ENCODE peak calls at places on chromosomes 2 and 18, in eight cellular contexts. One of them, this sample, is unnamed. For H3K36me3, the result is how much of the 10 kb centered on the place peaks cover.

GRCh38 chr2:50658883-50659282 is 373.0 kb downstream of the NRXN1 start:
- DNase-seq in CD8-positive, alpha-beta T cell: no peak
- DNase-seq in astrocyte: no peak
- DNase-seq in heart right ventricle: no peak
- DNase-seq in sigmoid colon: no peak
- DNase-seq in CD8-positive, alpha-beta memory T cell: no peak
- DNase-seq in neuronal stem cell: no peak
- DNase-seq in GM23248: no peak
- DNase-seq in this sample: no peak

GRCh38 chr2:121567452-121567851 is 36.8 kb downstream of the RNU4ATAC start:
- DNase-seq in neuronal stem cell: no peak
- DNase-seq in CD8-positive, alpha-beta memory T cell: no peak
- DNase-seq in GM23248: peak
- DNase-seq in heart right ventricle: no peak
- DNase-seq in CD8-positive, alpha-beta T cell: no peak
- DNase-seq in sigmoid colon: no peak
- DNase-seq in astrocyte: no peak
- DNase-seq in this sample: no peak

GRCh38 chr2:3302751-3303582 is 74.7 kb downstream of the EIPR1 start:
- DNase-seq in GM23248: no peak
- DNase-seq in CD8-positive, alpha-beta memory T cell: no peak
- DNase-seq in astrocyte: no peak
- DNase-seq in neuronal stem cell: peak
- DNase-seq in heart right ventricle: no peak
- DNase-seq in sigmoid colon: no peak
- DNase-seq in CD8-positive, alpha-beta T cell: no peak
- DNase-seq in this sample: no peak

GRCh38 chr18:24369420-24369819 is 28.2 kb downstream of the OSBPL1A start:
- DNase-seq in neuronal stem cell: no peak
- DNase-seq in CD8-positive, alpha-beta T cell: no peak
- DNase-seq in GM23248: peak
- DNase-seq in heart right ventricle: no peak
- DNase-seq in astrocyte: peak
- DNase-seq in sigmoid colon: no peak
- DNase-seq in CD8-positive, alpha-beta memory T cell: no peak
- DNase-seq in this sample: no peak

GRCh38 chr2:65000619-65001018 is 11.4 kb downstream of the SLC1A4 start:
- DNase-seq in neuronal stem cell: no peak
- DNase-seq in sigmoid colon: no peak
- DNase-seq in astrocyte: no peak
- DNase-seq in CD8-positive, alpha-beta memory T cell: no peak
- DNase-seq in GM23248: no peak
- DNase-seq in CD8-positive, alpha-beta T cell: no peak
- DNase-seq in heart right ventricle: no peak
- DNase-seq in this sample: no peak

GRCh38 chr2:24208490-24208889 is 33.6 kb downstream of the FAM228A start:
- DNase-seq in astrocyte: no peak
- DNase-seq in CD8-positive, alpha-beta T cell: no peak
- DNase-seq in CD8-positive, alpha-beta memory T cell: no peak
- DNase-seq in GM23248: no peak
- DNase-seq in heart right ventricle: no peak
- DNase-seq in neuronal stem cell: no peak
- DNase-seq in sigmoid colon: no peak
- DNase-seq in this sample: no peak

GRCh38 chr2:190357596-190357995 is 14.2 kb downstream of the INPP1 start:
- DNase-seq in astrocyte: no peak
- DNase-seq in CD8-positive, alpha-beta T cell: no peak
- DNase-seq in GM23248: no peak
- DNase-seq in CD8-positive, alpha-beta memory T cell: no peak
- DNase-seq in sigmoid colon: no peak
- DNase-seq in heart right ventricle: no peak
- DNase-seq in neuronal stem cell: no peak
- DNase-seq in this sample: no peak

GRCh38 chr2:181198188-181198864 is 217.9 kb downstream of the UBE2E3 start:
- DNase-seq in CD8-positive, alpha-beta T cell: no peak
- DNase-seq in neuronal stem cell: no peak
- DNase-seq in astrocyte: no peak
- DNase-seq in sigmoid colon: no peak
- DNase-seq in GM23248: no peak
- DNase-seq in CD8-positive, alpha-beta memory T cell: peak
- DNase-seq in heart right ventricle: no peak
- DNase-seq in this sample: no peak

GRCh38 chr18:21820035-21820810 is 79.6 kb downstream of the MIB1 start:
- DNase-seq in GM23248: peak
- DNase-seq in CD8-positive, alpha-beta T cell: no peak
- DNase-seq in CD8-positive, alpha-beta memory T cell: no peak
- DNase-seq in neuronal stem cell: no peak
- DNase-seq in astrocyte: peak
- DNase-seq in sigmoid colon: no peak
- DNase-seq in heart right ventricle: no peak
- DNase-seq in this sample: no peak

GRCh38 chr2:150679456-150680120 is 192.1 kb upstream of the RND3 start:
- DNase-seq in GM23248: peak
- DNase-seq in sigmoid colon: no peak
- DNase-seq in heart right ventricle: no peak
- DNase-seq in CD8-positive, alpha-beta memory T cell: no peak
- DNase-seq in astrocyte: peak
- DNase-seq in neuronal stem cell: no peak
- DNase-seq in CD8-positive, alpha-beta T cell: no peak
- DNase-seq in this sample: peak

GRCh38 chr2:86214503-86214832 is 15.2 kb downstream of the MRPL35 start:
- DNase-seq in heart right ventricle: no peak
- DNase-seq in sigmoid colon: no peak
- DNase-seq in CD8-positive, alpha-beta T cell: no peak
- DNase-seq in astrocyte: no peak
- DNase-seq in CD8-positive, alpha-beta memory T cell: no peak
- DNase-seq in neuronal stem cell: no peak
- DNase-seq in GM23248: no peak
- DNase-seq in this sample: no peak

GRCh38 chr2:86213056-86213455 is 13.8 kb downstream of the MRPL35 start:
- DNase-seq in GM23248: no peak
- DNase-seq in CD8-positive, alpha-beta memory T cell: no peak
- DNase-seq in CD8-positive, alpha-beta T cell: no peak
- DNase-seq in neuronal stem cell: no peak
- DNase-seq in astrocyte: no peak
- DNase-seq in sigmoid colon: no peak
- DNase-seq in heart right ventricle: no peak
- DNase-seq in this sample: no peak

GRCh38 chr2:86211033-86211795 is 12.0 kb downstream of the MRPL35 start:
- DNase-seq in neuronal stem cell: no peak
- DNase-seq in astrocyte: no peak
- DNase-seq in GM23248: no peak
- DNase-seq in CD8-positive, alpha-beta T cell: no peak
- DNase-seq in sigmoid colon: no peak
- DNase-seq in CD8-positive, alpha-beta memory T cell: no peak
- DNase-seq in heart right ventricle: no peak
- DNase-seq in this sample: no peak

GRCh38 chr2:86213699-86214502 is 14.6 kb downstream of the MRPL35 start:
- DNase-seq in astrocyte: no peak
- DNase-seq in sigmoid colon: no peak
- DNase-seq in CD8-positive, alpha-beta memory T cell: no peak
- DNase-seq in GM23248: no peak
- DNase-seq in heart right ventricle: no peak
- DNase-seq in neuronal stem cell: no peak
- DNase-seq in CD8-positive, alpha-beta T cell: no peak
- DNase-seq in this sample: no peak

DNA sequence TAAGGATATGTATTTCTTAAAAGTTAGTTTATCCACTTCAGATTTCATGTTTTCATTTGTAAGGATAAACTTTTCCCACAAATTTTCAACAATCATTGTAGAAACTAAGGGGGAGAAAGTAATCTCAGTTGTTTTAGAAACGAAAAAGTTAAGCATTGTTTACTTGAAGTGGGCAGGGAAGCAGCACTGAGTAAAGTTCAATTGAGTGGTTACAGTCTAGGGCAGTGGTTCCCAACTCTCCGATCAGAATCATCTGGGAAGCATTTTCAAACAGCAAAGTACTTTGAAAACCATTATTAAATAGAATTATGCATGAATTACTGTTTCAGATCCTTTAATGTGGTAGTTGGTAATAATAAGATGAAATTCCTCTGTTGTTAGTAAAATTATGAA is 12.5 kb downstream of the MRPL35 start:
- DNase-seq in neuronal stem cell: no peak
- DNase-seq in sigmoid colon: no peak
- DNase-seq in GM23248: no peak
- DNase-seq in heart right ventricle: no peak
- DNase-seq in CD8-positive, alpha-beta memory T cell: no peak
- DNase-seq in CD8-positive, alpha-beta T cell: no peak
- DNase-seq in astrocyte: no peak
- DNase-seq in this sample: no peak
- H3K36me3 ChIP-seq in neuronal stem cell: half or more
- H3K36me3 ChIP-seq in sigmoid colon: under half
- H3K36me3 ChIP-seq in GM23248: under half
- H3K36me3 ChIP-seq in heart right ventricle: under half
- H3K36me3 ChIP-seq in CD8-positive, alpha-beta memory T cell: half or more
- H3K36me3 ChIP-seq in CD8-positive, alpha-beta T cell: under half
- H3K36me3 ChIP-seq in astrocyte: under half
- H3K36me3 ChIP-seq in this sample: under half

GRCh38 chr18:13101659-13101992 is 110.5 kb downstream of the CEP192 start:
- DNase-seq in sigmoid colon: no peak
- DNase-seq in neuronal stem cell: no peak
- DNase-seq in GM23248: no peak
- DNase-seq in CD8-positive, alpha-beta T cell: no peak
- DNase-seq in heart right ventricle: no peak
- DNase-seq in astrocyte: no peak
- DNase-seq in CD8-positive, alpha-beta memory T cell: no peak
- DNase-seq in this sample: no peak

GRCh38 chr18:13095466-13095865 is 104.3 kb downstream of the CEP192 start:
- DNase-seq in neuronal stem cell: no peak
- DNase-seq in CD8-positive, alpha-beta memory T cell: no peak
- DNase-seq in astrocyte: no peak
- DNase-seq in GM23248: no peak
- DNase-seq in heart right ventricle: no peak
- DNase-seq in CD8-positive, alpha-beta T cell: no peak
- DNase-seq in sigmoid colon: no peak
- DNase-seq in this sample: no peak

GRCh38 chr18:13100942-13101658 is 109.9 kb downstream of the CEP192 start:
- DNase-seq in CD8-positive, alpha-beta memory T cell: no peak
- DNase-seq in sigmoid colon: no peak
- DNase-seq in astrocyte: no peak
- DNase-seq in GM23248: no peak
- DNase-seq in CD8-positive, alpha-beta T cell: no peak
- DNase-seq in heart right ventricle: no peak
- DNase-seq in neuronal stem cell: no peak
- DNase-seq in this sample: no peak

GRCh38 chr18:13099113-13099512 is 108.0 kb downstream of the CEP192 start:
- DNase-seq in astrocyte: no peak
- DNase-seq in heart right ventricle: no peak
- DNase-seq in sigmoid colon: no peak
- DNase-seq in CD8-positive, alpha-beta T cell: no peak
- DNase-seq in neuronal stem cell: no peak
- DNase-seq in GM23248: no peak
- DNase-seq in CD8-positive, alpha-beta memory T cell: no peak
- DNase-seq in this sample: no peak

DNA sequence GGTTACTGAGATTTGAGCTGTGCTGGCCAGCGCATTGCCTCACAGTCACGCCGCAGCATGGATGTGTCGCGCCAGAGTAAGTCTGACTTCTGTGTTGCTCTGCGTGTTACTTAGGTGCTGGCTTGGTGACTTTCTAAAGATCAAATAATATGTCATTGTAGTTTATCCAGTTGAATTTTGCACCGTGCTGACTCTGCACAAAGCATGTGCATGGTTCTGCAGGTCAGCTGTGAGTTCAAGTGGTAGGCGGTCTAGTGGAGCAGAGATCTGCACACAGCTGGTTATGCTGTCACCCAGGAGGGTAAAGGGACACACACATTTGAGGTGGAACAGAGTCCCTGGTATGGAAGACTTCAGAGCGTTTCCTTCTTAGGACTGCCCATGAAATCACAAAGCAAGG is 105.1 kb downstream of the CEP192 start:
- DNase-seq in heart right ventricle: no peak
- DNase-seq in GM23248: no peak
- DNase-seq in sigmoid colon: no peak
- DNase-seq in astrocyte: no peak
- DNase-seq in CD8-positive, alpha-beta T cell: no peak
- DNase-seq in CD8-positive, alpha-beta memory T cell: no peak
- DNase-seq in neuronal stem cell: no peak
- DNase-seq in this sample: no peak
- H3K36me3 ChIP-seq in heart right ventricle: under half
- H3K36me3 ChIP-seq in GM23248: under half
- H3K36me3 ChIP-seq in sigmoid colon: under half
- H3K36me3 ChIP-seq in astrocyte: under half
- H3K36me3 ChIP-seq in CD8-positive, alpha-beta T cell: under half
- H3K36me3 ChIP-seq in CD8-positive, alpha-beta memory T cell: under half
- H3K36me3 ChIP-seq in neuronal stem cell: half or more
- H3K36me3 ChIP-seq in this sample: under half

DNA sequence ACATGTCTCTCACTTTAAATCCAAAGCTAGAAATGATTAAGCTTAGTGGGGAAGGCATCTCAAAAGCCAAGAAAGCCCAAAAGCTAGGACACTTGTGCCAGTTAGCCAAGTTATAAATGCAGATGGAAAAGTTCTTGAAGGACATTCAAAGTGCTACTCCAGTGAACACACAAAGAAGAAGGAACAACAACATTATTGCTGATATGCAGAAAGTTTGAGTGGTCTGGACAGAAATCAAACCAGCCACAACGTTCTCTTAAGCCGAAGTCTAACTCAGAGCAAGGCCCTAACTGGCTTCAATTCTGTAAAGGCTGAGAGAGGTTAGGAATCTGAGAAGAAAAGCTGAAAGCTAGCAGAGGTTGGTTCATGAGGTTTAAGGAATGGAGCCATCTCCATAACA is 49.0 kb downstream of the PPP4R1 start:
- DNase-seq in sigmoid colon: no peak
- DNase-seq in GM23248: no peak
- DNase-seq in heart right ventricle: no peak
- DNase-seq in astrocyte: no peak
- DNase-seq in CD8-positive, alpha-beta memory T cell: no peak
- DNase-seq in neuronal stem cell: no peak
- DNase-seq in CD8-positive, alpha-beta T cell: no peak
- DNase-seq in this sample: no peak
- H3K36me3 ChIP-seq in sigmoid colon: under half
- H3K36me3 ChIP-seq in GM23248: under half
- H3K36me3 ChIP-seq in heart right ventricle: under half
- H3K36me3 ChIP-seq in astrocyte: under half
- H3K36me3 ChIP-seq in CD8-positive, alpha-beta memory T cell: under half
- H3K36me3 ChIP-seq in neuronal stem cell: half or more
- H3K36me3 ChIP-seq in CD8-positive, alpha-beta T cell: under half
- H3K36me3 ChIP-seq in this sample: half or more

DNA sequence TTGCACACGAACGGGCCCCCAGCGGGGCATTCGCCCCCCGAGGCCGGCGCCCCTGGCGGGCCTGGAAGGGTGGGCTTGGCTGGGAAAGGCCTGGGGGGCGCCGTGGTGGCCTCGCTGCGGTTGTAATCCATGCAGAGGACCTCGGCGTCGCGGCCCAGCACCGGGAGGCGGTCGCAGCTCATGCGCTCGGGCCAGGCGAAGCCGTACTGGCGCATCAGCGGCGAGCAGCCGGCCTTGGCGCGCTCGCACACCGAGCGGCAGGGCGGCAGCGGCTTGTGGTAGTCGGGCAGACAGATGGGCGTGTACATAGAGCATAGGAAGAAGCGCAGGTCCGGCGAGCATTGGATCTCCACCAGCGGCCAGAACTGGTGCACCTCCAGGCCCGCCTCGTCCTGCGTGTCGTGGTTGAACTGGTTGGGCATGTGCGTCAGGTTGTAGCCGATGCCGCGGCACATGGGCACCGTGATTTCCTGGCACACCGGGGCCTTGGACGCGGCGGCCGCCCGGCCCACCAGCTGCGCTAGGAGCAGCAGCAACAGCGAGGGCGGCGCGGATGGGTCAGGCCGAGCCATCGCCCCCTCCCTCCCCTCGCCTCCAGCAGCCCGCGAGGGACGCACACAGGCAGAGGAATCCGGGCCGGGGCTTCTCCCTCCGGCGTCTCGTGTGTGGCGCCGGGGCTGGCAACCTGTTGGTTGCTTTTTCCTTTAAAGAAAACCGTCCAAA is 1.4 kb downstream of the FZD5 start:
- DNase-seq in CD8-positive, alpha-beta memory T cell: peak
- DNase-seq in sigmoid colon: peak
- DNase-seq in astrocyte: peak
- DNase-seq in CD8-positive, alpha-beta T cell: peak
- DNase-seq in GM23248: peak
- DNase-seq in neuronal stem cell: peak
- DNase-seq in heart right ventricle: peak
- DNase-seq in this sample: peak
- H3K36me3 ChIP-seq in CD8-positive, alpha-beta memory T cell: under half
- H3K36me3 ChIP-seq in sigmoid colon: under half
- H3K36me3 ChIP-seq in astrocyte: under half
- H3K36me3 ChIP-seq in CD8-positive, alpha-beta T cell: under half
- H3K36me3 ChIP-seq in GM23248: under half
- H3K36me3 ChIP-seq in neuronal stem cell: under half
- H3K36me3 ChIP-seq in heart right ventricle: under half
- H3K36me3 ChIP-seq in this sample: under half